ENCODE peak calls at places on chromosomes 2 and 18, in four cellular contexts. N, O, L and P are unnamed samples.

GRCh38 chr2:189143930-189144329 is 35.6 kb downstream of the COL5A2 start:
- DNase-seq in O (no peak), L (no peak), N (peak), P (no peak)

GRCh38 chr2:144137269-144137668 is 382.6 kb downstream of the ZEB2 start:
- DNase-seq in L (no peak), N (no peak), O (no peak), P (no peak)

GRCh38 chr2:235723371-235723770 is 229.5 kb downstream of the AGAP1 start:
- DNase-seq in N (no peak), L (no peak), O (no peak), P (no peak)

GRCh38 chr2:135820003-135820618 is 16.9 kb downstream of the LCT start:
- DNase-seq in O (no peak), L (no peak), N (no peak), P (no peak)

GRCh38 chr2:113056501-113056900 is 2.5 kb upstream of the IL36RN start:
- DNase-seq in N (no peak), O (no peak), L (no peak), P (no peak)

GRCh38 chr2:163210430-163210918 is 371.9 kb upstream of the KCNH7 start:
- DNase-seq in O (no peak), L (no peak), N (peak), P (peak)

GRCh38 chr2:179440642-179441251 is 176.1 kb upstream of the SESTD1 start:
- DNase-seq in N (no peak), O (no peak), L (no peak), P (no peak)

GRCh38 chr2:213199871-213200270 is 48.5 kb upstream of the IKZF2 start:
- DNase-seq in L (no peak), N (no peak), O (no peak), P (no peak)

GRCh38 chr2:100935372-100935752 is 66.7 kb upstream of the RPL31 start:
- DNase-seq in L (no peak), N (peak), O (no peak), P (peak)

GRCh38 chr2:143469323-143469722 is 340.1 kb downstream of the ARHGAP15 start:
- DNase-seq in O (no peak), L (no peak), N (no peak), P (no peak)

GRCh38 chr2:213429516-213429915 is 145.3 kb downstream of the SPAG16 start:
- DNase-seq in N (no peak), L (no peak), O (no peak), P (no peak)

GRCh38 chr2:146317959-146318358 is 1526.9 kb upstream of the ACVR2A start:
- DNase-seq in O (no peak), L (no peak), N (peak), P (peak)

GRCh38 chr2:168685619-168686453 is 116.6 kb upstream of the NOSTRIN start:
- DNase-seq in L (no peak), N (no peak), O (no peak), P (no peak)

GRCh38 chr18:57959278-57959677 is 84.7 kb upstream of the NEDD4L start:
- DNase-seq in N (no peak), L (no peak), O (no peak), P (no peak)

GRCh38 chr2:27489118-27489497 is 435 bp downstream of the IFT172 start:
- DNase-seq in N (no peak), L (no peak), O (no peak), P (no peak)

GRCh38 chr2:226740039-226740648 is 59.5 kb downstream of the IRS1 start:
- DNase-seq in N (no peak), O (no peak), L (no peak), P (no peak)

GRCh38 chr2:62469558-62469957 is 36.4 kb downstream of the TMEM17 start:
- DNase-seq in O (no peak), N (no peak), L (no peak), P (no peak)

GRCh38 chr2:177348735-177349693 is 43.6 kb upstream of the AGPS start:
- DNase-seq in O (no peak), L (no peak), N (no peak), P (no peak)

GRCh38 chr18:12255626-12256026 is 1.5 kb downstream of the CIDEA start:
- DNase-seq in O (no peak), L (no peak), N (no peak), P (no peak)

GRCh38 chr2:158667969-158668368 is 127.1 kb upstream of the DAPL1 start:
- DNase-seq in L (no peak), O (no peak), N (no peak), P (no peak)

GRCh38 chr2:234003972-234004617 is 46.4 kb upstream of the SPP2 start:
- DNase-seq in O (no peak), L (no peak), N (peak), P (peak)

GRCh38 chr2:10019174-10019971 is 24.0 kb upstream of the KLF11 start:
- DNase-seq in O (no peak), N (no peak), L (no peak), P (no peak)

GRCh38 chr2:175180701-175181103 is 808 bp downstream of the ATP5MC3 start:
- DNase-seq in N (no peak), O (peak), L (peak), P (no peak)

GRCh38 chr2:212147921-212148513 is 390.6 kb downstream of the ERBB4 start:
- DNase-seq in O (no peak), N (no peak), L (no peak), P (no peak)

GRCh38 chr2:112724611-112725525 is 4.0 kb downstream of the NT5DC4 start:
- DNase-seq in N (no peak), O (no peak), L (no peak), P (no peak)

GRCh38 chr2:24852431-24853020 is 59.3 kb downstream of the CENPO start:
- DNase-seq in L (no peak), N (no peak), O (no peak), P (no peak)

GRCh38 chr2:221818569-221818968 is 246.5 kb upstream of the EPHA4 start:
- DNase-seq in O (no peak), L (no peak), N (no peak), P (no peak)

GRCh38 chr2:193966590-193966989 is 1690.4 kb upstream of the SLC39A10 start:
- DNase-seq in N (no peak), L (no peak), O (no peak), P (peak)
- H3K4me3 ChIP-seq in N (no peak), L (no peak), O (no peak), P (no peak)

DNA sequence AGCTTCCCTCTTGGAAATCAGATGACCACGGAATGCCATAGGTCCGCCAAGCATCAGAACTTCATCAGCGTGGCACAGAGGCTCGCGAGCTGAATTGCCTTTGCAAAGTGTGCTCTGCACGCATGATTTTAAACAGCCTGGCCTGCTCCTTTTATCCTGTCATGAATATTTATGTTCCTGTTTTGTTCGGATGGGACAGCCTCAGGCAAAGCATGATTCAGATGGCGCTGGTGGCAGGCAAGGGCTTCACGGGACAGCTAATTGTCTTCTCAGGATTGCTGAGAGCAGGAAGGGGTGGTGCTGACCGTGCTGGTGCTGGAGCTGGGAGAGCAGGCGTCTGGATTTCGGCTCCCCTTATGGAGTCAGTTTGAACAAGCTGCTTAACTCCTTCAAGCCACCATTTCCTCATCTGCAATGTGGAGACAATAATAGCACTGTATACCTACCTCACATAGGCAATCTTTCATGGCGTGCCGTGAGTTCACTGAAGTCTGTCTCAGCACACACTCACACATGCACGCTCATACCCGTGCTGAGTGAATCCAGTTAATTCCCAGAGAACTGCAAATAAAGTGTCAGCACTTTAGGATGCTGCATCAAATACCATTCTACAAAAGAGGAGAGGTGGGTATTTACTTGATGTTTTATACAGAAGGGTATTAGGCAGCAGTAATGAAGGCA is 79.7 kb upstream of the APCDD1 start:
- DNase-seq in O (no peak), N (peak), L (no peak), P (no peak)
- TF ChIP-seq CTCF in O (no peak), N (no peak), L (no peak), P (no peak)

GRCh38 chr2:96546797-96547196 is 10.2 kb downstream of the ARID5A start:
- DNase-seq in N (no peak), L (no peak), O (no peak), P (no peak)
- H3K4me3 ChIP-seq in N (no peak), L (no peak), O (no peak), P (no peak)

GRCh38 chr2:218802595-218802994 is 20.6 kb downstream of the CYP27A1 start:
- DNase-seq in L (no peak), N (no peak), O (no peak), P (no peak)
- TF ChIP-seq CTCF in L (no peak), N (no peak), O (no peak), P (no peak)

GRCh38 chr2:5945707-5946106 is 253.5 kb downstream of the SOX11 start:
- DNase-seq in N (no peak), L (no peak), O (no peak), P (no peak)
- H3K4me3 ChIP-seq in N (no peak), L (no peak), O (no peak), P (no peak)

GRCh38 chr2:172134270-172134669 is 31.6 kb upstream of the DLX2 start:
- DNase-seq in L (no peak), O (no peak), N (no peak), P (no peak)
- TF ChIP-seq CTCF in L (no peak), O (no peak), N (no peak), P (no peak)

DNA sequence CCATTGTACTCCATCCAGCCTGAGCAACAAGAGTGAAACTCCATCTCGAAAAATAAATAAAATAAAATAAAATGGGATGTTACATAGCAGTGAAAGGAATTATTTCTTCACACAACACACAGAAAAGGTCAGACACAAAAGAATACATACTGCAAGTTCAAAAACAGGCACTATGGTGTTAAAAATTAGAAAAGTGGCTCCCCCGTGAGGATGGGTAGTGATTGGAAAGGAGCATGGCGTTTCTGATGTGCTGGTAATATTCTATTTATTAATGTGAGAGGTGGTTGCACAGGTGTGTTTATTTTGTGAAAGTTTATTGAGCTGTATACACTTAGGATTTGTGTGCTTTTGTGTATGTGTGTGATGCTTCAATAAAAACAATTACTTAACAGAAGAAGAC is 22.9 kb upstream of the RAB10 start:
- DNase-seq in O (no peak), N (no peak), L (no peak), P (no peak)
- H3K4me3 ChIP-seq in O (no peak), N (no peak), L (no peak), P (no peak)

DNA sequence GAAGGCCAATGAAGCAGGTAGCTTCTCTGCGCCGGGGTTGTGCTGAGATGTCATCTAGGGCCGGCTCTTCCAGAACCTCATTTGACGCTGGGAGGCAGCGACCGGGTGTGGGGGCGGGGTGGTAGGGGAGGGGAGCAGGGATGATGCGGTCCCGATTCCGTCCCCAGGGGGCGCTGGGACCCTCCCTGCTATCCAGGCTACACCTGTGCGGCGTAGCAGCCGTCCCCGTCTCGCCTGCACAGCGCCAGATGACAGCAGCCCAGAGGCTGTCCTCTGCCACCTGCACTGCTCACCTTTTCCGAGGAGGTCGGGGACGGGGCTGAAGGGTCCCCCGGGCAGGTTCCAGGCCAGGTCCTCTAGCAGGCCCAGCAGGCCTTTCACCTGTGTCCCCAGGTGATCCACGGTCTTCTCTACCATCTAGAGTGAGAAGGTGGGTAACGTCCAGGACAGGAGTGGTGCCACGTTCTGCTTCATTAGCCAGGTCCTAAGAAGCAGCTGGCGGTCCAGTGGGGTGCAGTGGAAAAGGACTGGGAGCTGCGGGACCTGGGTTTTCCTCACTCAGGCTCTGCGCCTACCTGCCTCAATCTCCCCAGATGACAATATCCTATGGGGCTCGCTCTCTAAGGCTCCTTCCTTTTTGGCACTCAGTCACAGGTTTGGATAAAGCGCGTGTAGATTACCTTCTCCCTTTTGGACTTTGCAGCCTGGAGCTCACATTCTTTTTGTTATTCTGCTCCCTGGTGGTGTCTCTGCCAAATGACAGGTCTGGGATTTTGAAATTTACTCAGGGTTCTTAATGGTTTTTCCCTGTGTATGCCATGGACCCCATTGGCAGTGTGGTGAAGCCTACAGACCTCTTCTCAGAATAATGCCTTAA is 56.0 kb upstream of the RAB6C start:
- DNase-seq in L (peak), N (no peak), O (no peak), P (no peak)
- TF ChIP-seq CTCF in L (peak), N (peak), O (peak), P (peak)

GRCh38 chr2:231786917-231787292 is 660 bp downstream of the COPS7B start:
- DNase-seq in L (no peak), O (no peak), N (no peak), P (no peak)

GRCh38 chr2:231781798-231782726 is 980 bp upstream of the PDE6D start:
- DNase-seq in O (peak), N (no peak), L (peak), P (no peak)

GRCh38 chr2:231785822-231786176 is 446 bp upstream of the COPS7B start:
- DNase-seq in L (no peak), N (no peak), O (no peak), P (no peak)

GRCh38 chr2:231786177-231786916 is at the start of gene COPS7B:
- DNase-seq in O (peak), L (peak), N (no peak), P (no peak)

DNA sequence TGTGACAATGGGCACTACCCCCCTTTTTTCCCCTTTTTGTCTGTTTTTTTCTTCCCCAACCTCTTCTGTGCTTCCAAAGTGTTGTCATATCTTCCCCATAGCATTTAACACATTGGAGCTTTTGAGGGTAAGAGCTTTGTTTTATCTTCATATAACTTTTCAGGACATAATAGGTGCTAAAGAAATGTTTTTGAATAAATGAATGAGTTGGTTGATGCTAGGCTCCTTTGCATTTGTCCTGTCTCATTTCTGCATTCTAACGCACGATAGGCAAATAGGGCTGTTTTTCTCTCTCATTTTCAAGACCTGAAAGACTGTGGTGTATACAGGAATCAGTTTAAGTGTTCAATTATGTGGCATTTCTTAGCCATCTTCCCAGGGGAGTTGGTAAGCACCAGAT is 832 bp upstream of the COPS7B start:
- DNase-seq in O (no peak), L (no peak), N (no peak), P (no peak)
- H3K4me3 ChIP-seq in O (no peak), L (no peak), N (no peak), P (no peak)

DNA sequence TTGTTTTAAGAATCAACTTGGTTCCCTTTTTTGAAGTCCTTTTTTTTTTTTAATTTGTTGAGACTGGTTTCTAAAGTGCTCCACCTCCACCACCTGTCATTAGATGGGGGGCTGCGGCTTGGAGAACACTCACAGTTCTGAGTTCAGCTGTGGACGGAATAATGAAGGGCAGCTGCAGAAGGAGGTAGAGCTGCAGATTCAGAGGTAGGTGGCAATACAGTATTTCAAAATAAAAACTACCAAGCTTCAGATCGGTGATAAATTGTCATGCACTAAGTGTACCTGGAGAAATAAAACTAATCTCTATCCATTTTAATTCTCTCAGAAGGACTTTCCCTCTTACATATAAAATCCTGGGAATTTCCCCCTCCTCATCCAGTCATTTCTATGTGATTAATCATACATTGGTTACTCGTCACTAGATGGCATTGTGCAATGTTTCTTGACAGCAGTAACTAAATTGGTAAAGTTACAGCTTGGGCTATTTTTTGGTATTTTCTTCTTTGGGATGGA is 81.1 kb upstream of the SLC39A10 start:
- DNase-seq in L (no peak), N (peak), O (no peak), P (peak)
- TF ChIP-seq CTCF in L (no peak), N (no peak), O (peak), P (no peak)